ENCODE peak calls at places on chromosomes 12 and 14, in nine cellular contexts. H is NB4, Q is fibroblast of lung, K is fibroblast of villous mesenchyme, A is PC-9, O is tibial nerve, C is prostate gland, D is colonic mucosa, P is brain microvascular endothelial cell. R is an unnamed sample.

GRCh38 chr14:49692895-49693737 is at the start of gene KLHDC1:
- DNase-seq in H (peak), Q (peak), K (peak), A (peak), O (peak), C (peak), D (peak), P (peak), R (no peak)

GRCh38 chr12:6272300-6273208 is 37.9 kb upstream of the PLEKHG6 start:
- DNase-seq in H (no peak), Q (no peak), K (no peak), A (peak), O (no peak), C (peak), D (no peak), P (no peak), R (no peak)

GRCh38 chr14:75361751-75362433 is 65.9 kb upstream of the JDP2 start:
- DNase-seq in H (no peak), Q (peak), K (peak), A (no peak), O (no peak), C (no peak), D (no peak), P (no peak), R (no peak)

GRCh38 chr12:15931590-15932053 is 20.5 kb downstream of the DERA start:
- DNase-seq in H (peak), Q (no peak), K (no peak), A (no peak), O (no peak), C (no peak), D (no peak), P (no peak), R (no peak)

GRCh38 chr14:95233702-95234241 is 76.4 kb upstream of the DICER1 start:
- DNase-seq in H (peak), Q (no peak), K (no peak), A (no peak), O (peak), C (no peak), D (no peak), P (no peak), R (no peak)

GRCh38 chr12:111503116-111503515 is 96.0 kb downstream of the ATXN2 start:
- DNase-seq in H (no peak), Q (peak), K (peak), A (no peak), O (no peak), C (no peak), D (no peak), P (no peak), R (no peak)

GRCh38 chr12:92059976-92060375 is 85.7 kb downstream of the BTG1 start:
- DNase-seq in H (peak), Q (peak), K (peak), A (no peak), O (no peak), C (no peak), D (no peak), P (peak), R (no peak)

GRCh38 chr12:103586791-103587370 is at the start of gene STAB2:
- DNase-seq in H (no peak), Q (no peak), K (no peak), A (no peak), O (no peak), C (no peak), D (no peak), P (no peak), R (no peak)

GRCh38 chr12:71691504-71692129 is 5.7 kb downstream of the TMEM19 start:
- DNase-seq in H (no peak), Q (no peak), K (no peak), A (no peak), O (no peak), C (no peak), D (peak), P (no peak), R (no peak)

DNA sequence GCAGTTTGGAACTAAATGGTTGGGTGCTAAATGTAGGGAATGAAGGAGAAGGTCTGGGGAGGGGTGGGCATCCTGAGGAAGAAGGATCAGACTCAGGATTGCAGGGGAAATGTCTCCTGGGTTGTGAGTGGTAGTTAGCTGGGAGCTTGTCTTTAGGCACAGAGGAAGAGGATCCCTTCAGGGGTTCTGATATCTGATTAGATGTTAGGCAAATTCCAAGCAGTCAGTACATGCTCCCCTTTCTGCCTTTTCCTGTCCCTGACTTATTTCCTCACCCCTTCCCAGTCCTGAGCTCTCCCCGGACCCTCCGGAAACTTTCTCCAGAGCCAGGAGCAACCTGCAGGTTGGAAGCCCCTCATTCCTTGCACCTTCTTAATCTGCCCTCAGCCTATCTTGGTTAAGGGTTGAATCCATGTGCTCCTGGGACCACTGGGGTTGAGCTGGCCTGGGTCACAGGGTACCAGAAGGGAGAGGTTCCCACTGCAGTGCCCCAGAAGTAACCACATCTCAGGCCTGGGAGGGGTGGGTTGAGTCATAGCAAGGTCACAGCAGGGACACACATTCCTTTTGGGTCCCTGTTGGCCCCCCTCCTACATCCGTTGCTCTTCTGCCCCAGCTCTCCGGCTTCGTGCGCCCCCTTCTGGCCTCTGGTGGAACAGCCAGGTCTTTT is 1.6 kb downstream of the IGFBP6 start:
- DNase-seq in H (peak), Q (peak), K (peak), A (peak), O (peak), C (peak), D (peak), P (peak), R (peak)
- H3K4me3 ChIP-seq in H (no peak), Q (peak), K (peak), A (peak), O (peak), C (peak), D (no peak), P (peak), R (peak)

DNA sequence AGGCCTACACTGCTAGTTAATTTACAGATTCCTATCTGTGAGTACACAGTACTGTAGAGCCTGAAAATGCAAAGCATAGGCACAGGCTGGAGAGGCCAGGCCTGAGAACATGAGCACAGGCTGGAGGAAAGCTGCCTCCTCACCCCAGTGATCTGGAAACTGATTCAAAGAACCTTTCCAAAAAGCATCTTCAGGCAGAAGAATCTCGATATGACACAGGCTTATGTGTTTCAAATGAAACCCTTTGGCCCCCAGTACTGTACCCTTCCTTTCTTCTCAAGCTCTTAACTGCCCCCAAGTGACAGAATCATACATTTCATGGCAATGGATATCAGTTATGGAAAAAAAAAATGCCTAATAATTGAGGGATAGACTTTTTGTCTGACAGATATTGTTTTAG is 122.0 kb downstream of the KCNC2 start:
- DNase-seq in H (peak), Q (no peak), K (no peak), A (no peak), O (no peak), C (no peak), D (no peak), P (no peak), R (no peak)
- TF ChIP-seq CTCF in H (no peak), Q (no peak), K (no peak), A (no peak), O (no peak), C (no peak), D (no peak), P (peak), R (no peak)

GRCh38 chr12:8156416-8156815 is 399 bp upstream of the ZNF705A start:
- DNase-seq in H (no peak), Q (no peak), K (no peak), A (no peak), O (no peak), C (no peak), D (no peak), P (no peak), R (no peak)

GRCh38 chr12:8157484-8158198 is 826 bp downstream of the ZNF705A start:
- DNase-seq in H (no peak), Q (no peak), K (no peak), A (no peak), O (no peak), C (no peak), D (no peak), P (no peak), R (no peak)

GRCh38 chr12:8154526-8154925 is 2.3 kb upstream of the ZNF705A start:
- DNase-seq in H (no peak), Q (peak), K (peak), A (no peak), O (no peak), C (no peak), D (no peak), P (no peak), R (no peak)

GRCh38 chr12:8156845-8157244 is at the start of gene ZNF705A:
- DNase-seq in H (peak), Q (peak), K (peak), A (no peak), O (no peak), C (no peak), D (no peak), P (peak), R (peak)
- H3K4me3 ChIP-seq in H (no peak), Q (no peak), K (no peak), A (no peak), O (no peak), C (no peak), D (no peak), P (no peak), R (no peak)

GRCh38 chr12:45268672-45269406 is 52.9 kb downstream of the ANO6 start:
- DNase-seq in H (peak), Q (peak), K (peak), A (peak), O (peak), C (peak), D (peak), P (peak), R (peak)
- TF ChIP-seq CTCF in H (no peak), Q (peak), K (peak), A (peak), O (no peak), C (peak), D (no peak), P (peak), R (peak)

DNA sequence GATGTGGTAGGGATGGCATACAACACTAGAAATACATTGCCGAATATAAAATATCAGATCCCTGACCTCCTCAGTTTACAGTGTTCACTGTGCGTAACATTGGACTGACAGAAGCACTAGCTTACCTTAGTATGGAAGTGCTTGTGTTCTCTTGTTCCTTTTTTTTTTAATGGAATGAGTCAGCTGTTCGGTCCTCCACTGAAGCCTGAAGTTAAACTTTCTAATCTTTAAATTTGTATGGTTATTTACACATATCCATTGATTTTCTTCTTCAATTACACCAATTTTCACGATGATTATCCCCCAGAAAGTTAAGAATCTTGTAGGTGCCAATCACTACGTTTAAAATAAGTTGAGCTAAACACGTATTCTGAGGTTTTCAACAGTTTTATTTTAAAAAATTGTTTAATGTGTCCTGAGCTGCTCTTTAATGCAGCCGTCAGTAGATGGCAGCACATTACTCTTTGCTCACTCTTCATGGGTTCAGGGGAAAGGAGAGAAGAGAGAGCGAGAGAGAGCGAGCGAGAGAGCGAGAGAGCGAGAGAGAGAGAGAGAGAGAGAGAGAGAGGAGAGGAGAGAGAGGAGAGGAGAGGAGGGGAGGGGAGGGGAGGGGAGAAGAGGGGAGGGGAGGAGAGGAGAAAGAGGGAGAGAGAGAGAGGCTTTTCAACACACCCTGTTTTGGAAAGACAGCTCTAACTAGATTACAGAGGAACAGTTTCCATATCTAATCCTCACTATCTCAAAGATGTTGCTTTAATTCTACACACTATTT is 134.7 kb upstream of the SCAF11 start:
- DNase-seq in H (peak), Q (peak), K (peak), A (peak), O (peak), C (peak), D (peak), P (peak), R (peak)
- H3K4me3 ChIP-seq in H (peak), Q (peak), K (peak), A (peak), O (peak), C (no peak), D (no peak), P (peak), R (peak)

GRCh38 chr12:65728913-65729793 is 95.1 kb upstream of the HMGA2 start:
- DNase-seq in H (no peak), Q (no peak), K (peak), A (no peak), O (no peak), C (no peak), D (no peak), P (no peak), R (no peak)
- TF ChIP-seq CTCF in H (no peak), Q (no peak), K (no peak), A (no peak), O (no peak), C (no peak), D (no peak), P (peak), R (peak)

GRCh38 chr12:53100466-53101151 is 2.7 kb upstream of the SOAT2 start:
- DNase-seq in H (no peak), Q (no peak), K (no peak), A (no peak), O (no peak), C (no peak), D (peak), P (no peak), R (no peak)
- H3K4me3 ChIP-seq in H (no peak), Q (no peak), K (no peak), A (no peak), O (no peak), C (no peak), D (no peak), P (no peak), R (no peak)

GRCh38 chr12:131911851-131912525 is 17.1 kb upstream of the PUS1 start:
- DNase-seq in H (no peak), Q (no peak), K (no peak), A (no peak), O (no peak), C (no peak), D (no peak), P (no peak), R (no peak)
- TF ChIP-seq CTCF in H (no peak), Q (no peak), K (peak), A (no peak), O (no peak), C (no peak), D (no peak), P (peak), R (peak)

R was measured in BJ.